ENCODE peak calls at places on chromosomes 1 and 21, in nine cellular contexts. M is esophagus muscularis mucosa, B is HCT116, I is endothelial cell of umbilical vein, Y is SK-N-SH, K is GM23338, Q is K562, P is suprapubic skin, E is transverse colon. N is an unnamed sample.

GRCh38 chr1:119773711-119774241 is 5.1 kb upstream of the HMGCS2 start:
- DNase-seq in M (peak; percentile 50), B (no peak), I (no peak), Y (no peak), K (peak; percentile 57), Q (no peak), P (no peak), E (no peak), N (no peak)

GRCh38 chr1:202034683-202035462 is 24.5 kb downstream of the ELF3 start:
- DNase-seq in M (no peak), B (peak; percentile 91), I (no peak), Y (no peak), K (no peak), Q (peak; percentile 68), P (peak; percentile 89), E (peak; percentile 93), N (no peak)

GRCh38 chr21:45612096-45613019 is 31.2 kb upstream of the PCBP3 start:
- DNase-seq in M (no peak), B (no peak), I (no peak), Y (no peak), K (no peak), Q (no peak), P (peak; percentile 40), E (peak; percentile 26), N (no peak)

GRCh38 chr1:154342836-154343472 is 17.6 kb downstream of the ATP8B2 start:
- DNase-seq in M (no peak), B (no peak), I (no peak), Y (no peak), K (no peak), Q (no peak), P (no peak), E (peak; percentile 61), N (no peak)

GRCh38 chr21:44357064-44357837 is 3.8 kb downstream of the TRPM2 start:
- DNase-seq in M (no peak), B (no peak), I (no peak), Y (no peak), K (no peak), Q (no peak), P (no peak), E (no peak), N (no peak)

GRCh38 chr1:206430031-206430983 is 40.0 kb upstream of the IKBKE start:
- DNase-seq in M (no peak), B (no peak), I (peak; percentile 89), Y (no peak), K (no peak), Q (no peak), P (no peak), E (no peak), N (no peak)

GRCh38 chr21:26686278-26686677 is 113.2 kb upstream of the CYYR1 start:
- DNase-seq in M (no peak), B (no peak), I (peak; percentile 10), Y (peak; percentile 17), K (peak; percentile 80), Q (no peak), P (no peak), E (no peak), N (no peak)

GRCh38 chr1:186958520-186958919 is 129.8 kb downstream of the PLA2G4A start:
- DNase-seq in M (no peak), B (no peak), I (no peak), Y (no peak), K (no peak), Q (no peak), P (no peak), E (no peak), N (no peak)

GRCh38 chr1:99180915-99181314 is 83.4 kb upstream of the PLPPR4 start:
- DNase-seq in M (no peak), B (no peak), I (no peak), Y (peak; percentile 40), K (no peak), Q (no peak), P (no peak), E (no peak), N (no peak)

GRCh38 chr1:168106274-168106673 is 30.5 kb downstream of the GPR161 start:
- DNase-seq in M (no peak), B (no peak), I (no peak), Y (no peak), K (no peak), Q (no peak), P (no peak), E (no peak), N (no peak)

GRCh38 chr1:178055093-178055492 is 38.8 kb upstream of the RASAL2 start:
- DNase-seq in M (no peak), B (no peak), I (no peak), Y (peak; percentile 52), K (peak; percentile 74), Q (peak; percentile 10), P (no peak), E (peak; percentile 54), N (no peak)

GRCh38 chr1:201792534-201793305 is 36.2 kb upstream of the IPO9 start:
- DNase-seq in M (peak; percentile 96), B (peak; percentile 70), I (peak; percentile 86), Y (peak; percentile 85), K (peak; percentile 95), Q (peak; percentile 86), P (peak; percentile 88), E (peak; percentile 78), N (no peak)

GRCh38 chr1:243597383-243597782 is 252.7 kb downstream of the AKT3 start:
- DNase-seq in M (no peak), B (no peak), I (no peak), Y (no peak), K (no peak), Q (no peak), P (no peak), E (no peak), N (no peak)

GRCh38 chr1:116842654-116843053 is 67.1 kb upstream of the PTGFRN start:
- DNase-seq in M (no peak), B (no peak), I (peak; percentile 20), Y (no peak), K (peak; percentile 37), Q (peak; percentile 43), P (no peak), E (no peak), N (no peak)

GRCh38 chr1:219498666-219499065 is 114.2 kb downstream of the ZC3H11B start:
- DNase-seq in M (no peak), B (no peak), I (no peak), Y (no peak), K (no peak), Q (no peak), P (peak; percentile 68), E (peak; percentile 16), N (no peak)

GRCh38 chr1:171743014-171743870 is 1.4 kb upstream of the VAMP4 start:
- DNase-seq in M (no peak), B (no peak), I (peak; percentile 56), Y (no peak), K (no peak), Q (peak; percentile 54), P (no peak), E (peak; percentile 37), N (no peak)

GRCh38 chr21:38175321-38175720 is 81.5 kb upstream of the KCNJ15 start:
- DNase-seq in M (no peak), B (no peak), I (peak; percentile 33), Y (no peak), K (no peak), Q (no peak), P (no peak), E (no peak), N (no peak)

DNA sequence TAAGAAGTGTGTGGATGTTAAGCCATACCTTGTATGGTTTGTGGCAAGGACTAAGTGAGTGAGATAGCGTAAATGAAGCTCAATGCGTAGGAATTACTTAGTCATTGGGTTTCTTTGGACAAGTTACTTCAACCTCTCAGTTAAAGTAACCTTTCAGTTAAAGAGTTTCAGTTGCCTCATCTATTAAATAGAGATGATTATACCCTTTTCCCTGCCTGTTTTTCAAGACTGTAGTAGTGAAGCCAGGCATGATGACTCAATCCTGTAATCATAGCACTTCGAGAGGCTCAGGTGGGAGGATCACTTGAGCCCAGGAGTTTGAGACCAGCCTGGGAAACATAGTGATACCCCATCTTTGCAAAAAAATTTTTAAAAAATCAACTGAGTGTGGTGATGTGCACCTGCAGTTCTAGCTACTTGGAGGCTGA is 6.3 kb downstream of the ZMPSTE24 start:
- DNase-seq in M (no peak), B (no peak), I (no peak), Y (no peak), K (no peak), Q (no peak), P (no peak), E (no peak), N (no peak)
- H3K27ac ChIP-seq in M (peak overlapping the region; percentile 82), B (no peak overlapping the region), I (no peak overlapping the region), Y (no peak overlapping the region), K (no peak overlapping the region), Q (no peak overlapping the region), P (no peak overlapping the region), E (no peak overlapping the region), N (no peak overlapping the region)

GRCh38 chr1:11923827-11924113 is 2.5 kb downstream of the KIAA2013 start:
- DNase-seq in M (no peak), B (no peak), I (no peak), Y (no peak), K (no peak), Q (no peak), P (no peak), E (no peak), N (no peak)
- TF ChIP-seq POLR2AphosphoS5 in M (no peak), B (no peak), I (no peak), Y (no peak), K (no peak), Q (no peak), P (no peak), E (no peak), N (no peak)

GRCh38 chr1:196651637-196652215 is at the start of gene CFH:
- DNase-seq in M (no peak), B (no peak), I (peak; percentile 81), Y (no peak), K (no peak), Q (peak; percentile 70), P (no peak), E (no peak), N (no peak)
- H3K4me3 ChIP-seq in M (peak within 1 kb of the TSS; percentile 36), B (no peak within 1 kb of the TSS), I (peak within 1 kb of the TSS; percentile 19), Y (peak within 1 kb of the TSS; percentile 12), K (no peak within 1 kb of the TSS), Q (peak within 1 kb of the TSS; percentile 34), P (peak within 1 kb of the TSS; percentile 29), E (peak within 1 kb of the TSS; percentile 1), N (peak within 1 kb of the TSS; percentile 16)

GRCh38 chr1:85327759-85328158 is 51.3 kb upstream of the BCL10 start:
- DNase-seq in M (no peak), B (no peak), I (no peak), Y (no peak), K (no peak), Q (no peak), P (no peak), E (no peak), N (no peak)
- H3K27ac ChIP-seq in M (no peak overlapping the region), B (no peak overlapping the region), I (peak overlapping the region; percentile 98), Y (peak overlapping the region; percentile 100), K (no peak overlapping the region), Q (no peak overlapping the region), P (no peak overlapping the region), E (no peak overlapping the region), N (no peak overlapping the region)

GRCh38 chr1:75723989-75724471 is 479 bp upstream of the ACADM start:
- DNase-seq in M (peak; percentile 95), B (peak; percentile 49), I (peak; percentile 77), Y (peak; percentile 92), K (peak; percentile 91), Q (peak; percentile 94), P (peak; percentile 89), E (peak; percentile 89), N (no peak)
- TF ChIP-seq POLR2AphosphoS5 in M (no peak), B (no peak), I (no peak), Y (peak; percentile 83), K (no peak), Q (peak; percentile 73), P (no peak), E (no peak), N (no peak)

N was measured in vagina.